ENCODE peak calls at places on chromosome 15, in four cellular contexts. L, W, D and F are unnamed samples.

GRCh38 chr15:31374986-31375385 is 48.4 kb downstream of the KLF13 start:
- DNase-seq in L (no peak), W (no peak), D (no peak), F (no peak)

GRCh38 chr15:65856821-65857455 is 12.4 kb upstream of the RAB11A start:
- DNase-seq in L (peak; percentile 64), W (peak; percentile 83), D (peak; percentile 64), F (no peak)

GRCh38 chr15:31089361-31090047 is 12.0 kb downstream of the TRPM1 start:
- DNase-seq in L (no peak), W (peak; percentile 28), D (peak; percentile 85), F (no peak)

GRCh38 chr15:101210466-101210865 is 41.4 kb downstream of the CHSY1 start:
- DNase-seq in L (no peak), W (no peak), D (no peak), F (no peak)

GRCh38 chr15:25543156-25543555 is 104.3 kb upstream of the UBE3A start:
- DNase-seq in L (no peak), W (no peak), D (no peak), F (no peak)

GRCh38 chr15:55218068-55218467 is 21.3 kb upstream of the RSL24D1 start:
- DNase-seq in L (no peak), W (no peak), D (no peak), F (no peak)

GRCh38 chr15:24862726-24863521 is 91.9 kb upstream of the SNRPN start:
- DNase-seq in L (no peak), W (no peak), D (no peak), F (no peak)

GRCh38 chr15:26874774-26875475 is 8.1 kb downstream of the GABRA5 start:
- DNase-seq in L (no peak), W (no peak), D (no peak), F (no peak)

GRCh38 chr15:101689901-101690300 is 34.4 kb downstream of the TARS3 start:
- DNase-seq in L (no peak), W (no peak), D (no peak), F (no peak)

GRCh38 chr15:79529441-79529840 is 97.3 kb downstream of the MINAR1 start:
- DNase-seq in L (no peak), W (no peak), D (no peak), F (no peak)

GRCh38 chr15:78737187-78737820 is 74.0 kb downstream of the ADAMTS7 start:
- DNase-seq in L (no peak), W (peak; percentile 32), D (no peak), F (no peak)

GRCh38 chr15:80152896-80153876 is at the start of gene FAH:
- DNase-seq in L (no peak), W (peak; percentile 62), D (peak; percentile 30), F (no peak)

GRCh38 chr15:79047676-79048439 is 42.7 kb downstream of the RASGRF1 start:
- DNase-seq in L (no peak), W (no peak), D (no peak), F (no peak)

GRCh38 chr15:32029409-32029861 is 880 bp upstream of the CHRNA7 start:
- DNase-seq in L (no peak), W (peak; percentile 63), D (no peak), F (no peak)

GRCh38 chr15:90191795-90192494 is 9.2 kb upstream of the SEMA4B start:
- DNase-seq in L (peak; percentile 74), W (no peak), D (peak; percentile 90), F (peak; percentile 70)

GRCh38 chr15:51750942-51751686 is at the start of gene TMOD2:
- DNase-seq in L (peak; percentile 71), W (peak; percentile 85), D (no peak), F (no peak)

GRCh38 chr15:58957101-58957973 is 23.9 kb upstream of the SLTM start:
- DNase-seq in L (peak; percentile 57), W (peak; percentile 71), D (peak; percentile 69), F (no peak)

GRCh38 chr15:33535135-33535534 is 224.4 kb downstream of the RYR3 start:
- DNase-seq in L (no peak), W (no peak), D (no peak), F (no peak)

GRCh38 chr15:83115831-83116565 is 8.6 kb downstream of the TM6SF1 start:
- DNase-seq in L (no peak), W (no peak), D (no peak), F (peak; percentile 56)

DNA sequence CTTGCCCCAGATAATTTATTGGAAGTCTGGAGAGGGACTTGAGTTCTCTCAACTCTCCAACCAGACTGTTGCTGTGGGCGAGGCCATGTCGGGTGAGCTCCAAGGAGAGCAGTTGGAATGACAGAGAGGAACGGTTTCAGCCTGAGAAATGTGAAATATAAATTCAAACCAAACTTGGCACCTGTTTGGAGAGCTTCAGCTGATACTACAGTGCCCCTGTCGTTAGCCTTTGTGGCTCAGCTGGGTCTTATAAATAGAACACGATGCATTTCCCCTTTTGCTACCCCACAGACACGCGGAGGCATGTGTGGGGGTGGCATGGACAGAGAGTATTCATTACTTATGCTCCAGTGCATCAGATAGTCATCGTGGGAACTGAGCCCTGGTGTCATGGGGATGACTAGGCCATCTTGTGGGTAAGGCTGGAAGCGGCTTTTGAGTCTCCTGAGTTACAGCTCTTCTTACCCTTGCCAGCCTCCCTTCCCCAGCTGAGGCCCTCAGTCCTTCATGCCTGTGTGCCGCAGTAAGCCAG is 15.6 kb downstream of the SMAD3 start:
- DNase-seq in L (no peak), W (no peak), D (no peak), F (peak; percentile 99)
- TF ChIP-seq HDAC6 in L (no peak), W (no peak), D (no peak), F (no peak)

GRCh38 chr15:29534378-29534777 is 264.8 kb upstream of the NSMCE3 start:
- DNase-seq in L (no peak), W (no peak), D (no peak), F (no peak)
- TF ChIP-seq HDAC6 in L (no peak), W (no peak), D (no peak), F (no peak)

GRCh38 chr15:40340740-40341400 is at the start of gene CCDC9B:
- DNase-seq in L (peak; percentile 61), W (peak; percentile 60), D (peak; percentile 75), F (no peak)
- TF ChIP-seq HDAC6 in L (no peak), W (no peak), D (no peak), F (no peak)

DNA sequence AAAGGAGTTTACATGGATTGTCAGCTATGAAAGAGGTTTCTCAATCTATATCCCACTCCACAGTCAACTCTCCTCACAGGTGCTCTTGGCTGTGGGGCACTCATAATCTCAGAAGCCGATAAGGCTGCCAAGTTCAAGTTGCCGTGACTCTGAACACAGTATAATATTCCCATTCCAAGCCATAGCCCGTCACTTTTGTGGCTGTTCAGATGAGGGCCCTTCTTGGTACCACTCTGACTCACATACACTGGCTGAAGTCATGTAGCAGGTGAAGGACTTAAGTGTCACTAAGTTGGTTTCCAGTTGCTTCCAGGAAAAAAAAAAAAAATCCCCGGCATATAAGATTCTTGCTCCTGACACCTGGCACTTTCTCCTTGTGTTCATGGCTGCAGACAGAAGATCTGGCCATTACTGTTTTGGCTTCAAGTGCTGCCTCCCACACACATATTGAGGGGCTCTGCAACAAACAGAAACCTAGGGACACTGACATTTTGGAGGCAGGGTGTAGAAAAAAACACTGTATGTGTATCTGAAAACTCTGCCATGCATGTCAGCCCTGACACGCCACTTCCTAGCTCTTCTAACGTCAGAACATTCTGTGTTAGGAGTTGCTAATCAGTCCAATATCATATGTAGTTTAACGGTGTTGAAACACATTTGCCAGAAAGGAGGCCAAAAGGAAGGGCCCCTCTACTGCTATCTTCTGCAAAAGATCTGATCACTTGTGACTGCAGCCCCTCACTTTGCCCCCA is 170.2 kb upstream of the ICE2 start:
- DNase-seq in L (no peak), W (no peak), D (no peak), F (no peak)
- TF ChIP-seq HDAC6 in L (no peak), W (no peak), D (no peak), F (no peak)

GRCh38 chr15:48695835-48696573 is 50.5 kb upstream of the FBN1 start:
- DNase-seq in L (peak; percentile 43), W (no peak), D (no peak), F (no peak)
- TF ChIP-seq HDAC6 in L (no peak), W (no peak), D (no peak), F (no peak)

DNA sequence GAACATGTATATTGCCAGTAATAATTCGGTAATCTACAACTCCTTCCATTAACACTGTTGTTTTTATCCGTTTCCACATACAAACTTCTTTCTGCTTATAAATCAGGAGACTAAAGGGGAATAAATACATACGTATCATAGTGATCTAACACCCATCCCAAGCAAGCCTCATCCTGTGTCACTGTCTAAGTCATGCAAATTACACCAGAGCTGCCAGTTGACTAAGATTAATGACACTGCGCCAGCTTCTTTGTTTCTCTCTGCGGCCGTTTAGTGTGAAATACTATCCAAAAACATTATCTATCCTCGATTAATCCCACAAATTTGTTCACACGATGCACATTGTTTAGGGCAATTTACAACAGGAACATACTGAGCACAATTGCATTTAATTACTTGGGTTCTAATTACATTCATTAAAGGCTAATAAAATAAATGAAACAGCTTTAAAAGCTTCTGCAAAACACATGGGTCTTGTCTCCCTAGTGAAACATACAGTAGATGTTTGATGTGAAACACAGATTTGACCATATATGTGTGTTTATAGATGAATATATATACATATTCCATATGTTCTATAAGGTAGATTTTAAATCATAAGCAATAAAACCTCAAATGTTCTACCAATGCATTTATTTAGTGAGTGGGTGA is 51.8 kb upstream of the CDIN1 start:
- DNase-seq in L (no peak), W (no peak), D (no peak), F (no peak)
- TF ChIP-seq HDAC6 in L (no peak), W (no peak), D (no peak), F (no peak)

GRCh38 chr15:28942046-28942445 is 56.3 kb downstream of the APBA2 start:
- DNase-seq in L (no peak), W (no peak), D (no peak), F (no peak)
- TF ChIP-seq HDAC6 in L (no peak), W (no peak), D (no peak), F (no peak)

GRCh38 chr15:75065467-75065850 is 42.1 kb downstream of the PPCDC start:
- DNase-seq in L (no peak), W (no peak), D (peak; percentile 85), F (no peak)

GRCh38 chr15:75063889-75064288 is 40.5 kb downstream of the PPCDC start:
- DNase-seq in L (no peak), W (no peak), D (no peak), F (no peak)

GRCh38 chr15:75067123-75067854 is 43.9 kb downstream of the PPCDC start:
- DNase-seq in L (no peak), W (no peak), D (no peak), F (no peak)

GRCh38 chr15:75063338-75063737 is 39.9 kb downstream of the PPCDC start:
- DNase-seq in L (no peak), W (no peak), D (no peak), F (no peak)

GRCh38 chr15:75065851-75066509 is 42.6 kb downstream of the PPCDC start:
- DNase-seq in L (peak; percentile 79), W (no peak), D (peak; percentile 44), F (no peak)
- TF ChIP-seq HDAC6 in L (no peak), W (no peak), D (no peak), F (no peak)

DNA sequence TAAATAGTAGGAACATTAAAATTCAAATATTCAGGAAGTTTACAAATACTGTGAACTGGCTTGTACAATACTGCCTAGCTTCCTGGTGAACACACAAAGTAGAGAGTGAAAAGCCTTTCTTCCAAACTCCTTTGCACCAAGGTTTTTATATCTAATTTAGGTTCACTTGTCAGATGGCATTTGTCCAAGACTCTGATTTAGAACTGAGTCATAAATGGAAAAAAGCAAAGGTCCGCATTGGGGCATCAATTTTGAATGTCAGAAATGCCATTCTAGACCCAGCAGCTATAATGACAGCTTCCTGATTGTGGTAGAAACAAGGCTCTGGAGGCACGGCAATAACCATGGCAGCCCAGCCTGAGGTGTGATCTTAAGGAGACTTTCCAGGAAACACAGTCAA is 160.7 kb downstream of the PDE8A start:
- DNase-seq in L (no peak), W (no peak), D (no peak), F (no peak)
- TF ChIP-seq HDAC6 in L (no peak), W (no peak), D (no peak), F (no peak)